ENCODE peak calls at places on chromosomes 12 and 14, in ten cellular contexts. P is GM12892, V is stomach, Y is transverse colon, T is prostate gland, J is endothelial cell of umbilical vein, Q is suprapubic skin, K is H1, L is sigmoid colon, I is HepG2. D is an unnamed sample.
A peak's percentile ranks its signal among the peaks of the same experiment; 100 is the strongest.

GRCh38 chr12:132593938-132594358 is 16.4 kb downstream of the LRCOL1 start:
- DNase-seq in J (peak; percentile 97), Y (peak; percentile 95), P (no peak), L (peak; percentile 95), Q (peak; percentile 90), V (peak; percentile 95), K (no peak), T (peak; percentile 95), I (peak; percentile 96), D (peak; percentile 88)

GRCh38 chr12:94481734-94482133 is 22.1 kb upstream of the CEP83 start:
- DNase-seq in K (no peak), V (no peak), I (no peak), T (no peak), Q (no peak), J (no peak), L (no peak), P (no peak), Y (no peak), D (no peak)

GRCh38 chr12:53298154-53298553 is 1.3 kb upstream of the MYG1 start:
- DNase-seq in Y (no peak), J (peak; percentile 42), K (no peak), Q (no peak), I (no peak), L (no peak), T (no peak), P (no peak), V (no peak), D (no peak)

GRCh38 chr12:45581112-45581511 is 148.4 kb upstream of the ARID2 start:
- DNase-seq in Q (no peak), Y (no peak), P (no peak), T (no peak), L (no peak), J (no peak), I (no peak), K (no peak), V (no peak), D (no peak)

GRCh38 chr14:52124791-52125661 is 56.2 kb upstream of the NID2 start:
- DNase-seq in J (peak; percentile 33), P (no peak), I (no peak), Q (no peak), Y (no peak), V (no peak), T (no peak), L (no peak), K (peak; percentile 19), D (no peak)

GRCh38 chr14:86505808-86506207 is 975.9 kb downstream of the FLRT2 start:
- DNase-seq in T (no peak), Q (no peak), P (no peak), Y (no peak), V (no peak), L (no peak), I (no peak), J (no peak), K (no peak), D (no peak)

GRCh38 chr12:121794532-121795028 is 1.1 kb upstream of the RHOF start:
- DNase-seq in I (no peak), J (no peak), Q (no peak), L (peak; percentile 83), Y (peak; percentile 46), K (no peak), P (peak; percentile 43), V (no peak), T (no peak), D (peak; percentile 89)

GRCh38 chr12:53217049-53217929 is 10.2 kb upstream of the ITGB7 start:
- DNase-seq in I (no peak), P (no peak), Q (no peak), K (no peak), Y (peak; percentile 83), V (peak; percentile 62), L (peak; percentile 81), J (no peak), T (no peak), D (peak; percentile 87)

GRCh38 chr14:100126401-100126800 is 33.0 kb downstream of the DEGS2 start:
- DNase-seq in Q (no peak), K (no peak), V (no peak), L (no peak), T (no peak), P (no peak), Y (no peak), I (no peak), J (no peak), D (no peak)

GRCh38 chr14:100123618-100124017 is 35.8 kb downstream of the DEGS2 start:
- DNase-seq in I (no peak), T (no peak), Q (no peak), J (no peak), V (no peak), K (no peak), P (no peak), L (no peak), Y (no peak), D (no peak)

GRCh38 chr14:100122481-100123215 is 36.8 kb downstream of the DEGS2 start:
- DNase-seq in V (no peak), L (no peak), J (no peak), Q (no peak), K (no peak), Y (no peak), T (no peak), P (no peak), I (no peak), D (no peak)

GRCh38 chr14:100121643-100122480 is 37.6 kb downstream of the DEGS2 start:
- DNase-seq in V (no peak), J (no peak), K (no peak), L (no peak), T (no peak), P (no peak), Y (no peak), Q (no peak), I (no peak), D (no peak)

DNA sequence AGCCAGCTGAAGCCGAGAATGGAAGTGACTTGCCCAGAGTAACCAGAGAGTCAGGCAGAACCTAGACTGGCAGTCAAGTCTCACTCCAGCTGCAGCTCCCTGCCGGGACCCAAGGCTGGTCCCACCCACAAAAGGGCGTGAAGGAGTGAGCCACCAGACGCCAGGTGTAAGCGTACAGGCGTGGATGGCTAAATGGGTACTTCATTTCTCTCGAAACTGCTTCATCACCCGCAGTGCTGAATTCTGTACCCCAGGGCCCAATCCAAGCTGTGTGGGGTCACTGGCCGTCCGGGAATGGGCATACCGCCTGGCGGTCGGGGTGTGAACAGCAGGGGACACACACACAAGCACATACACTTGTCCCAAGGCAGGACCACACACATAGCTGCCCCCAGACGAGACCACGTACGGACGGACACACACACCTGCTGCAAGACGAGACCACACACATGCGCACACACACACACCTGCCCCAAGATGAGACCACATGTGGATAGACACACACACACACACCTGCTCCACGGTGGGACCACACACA is 34.8 kb downstream of the DEGS2 start:
- DNase-seq in L (no peak), T (no peak), P (no peak), Y (no peak), Q (no peak), J (no peak), V (no peak), I (no peak), K (no peak), D (no peak)
- TF ChIP-seq POLR2A in L (no peak), T (no peak), P (no peak), Y (no peak), Q (no peak), J (no peak), V (no peak), I (no peak), K (no peak), D (no peak)

GRCh38 chr12:107778383-107779015 is 4.0 kb downstream of the ASCL4 start:
- DNase-seq in V (no peak), T (no peak), K (no peak), J (no peak), Q (no peak), L (no peak), I (peak; percentile 3), P (no peak), Y (peak; percentile 29), D (no peak)

GRCh38 chr12:107776171-107776570 is 1.7 kb downstream of the ASCL4 start:
- DNase-seq in L (no peak), K (no peak), T (peak; percentile 46), I (no peak), Y (no peak), V (peak; percentile 49), J (no peak), Q (no peak), P (no peak), D (no peak)

GRCh38 chr12:107774349-107775029 is at the start of gene ASCL4:
- DNase-seq in L (no peak), J (no peak), P (no peak), Y (no peak), T (no peak), V (no peak), I (no peak), Q (no peak), K (no peak), D (no peak)

GRCh38 chr12:107779077-107779840 is 4.8 kb downstream of the ASCL4 start:
- DNase-seq in Y (no peak), V (no peak), L (no peak), T (no peak), K (no peak), P (no peak), Q (no peak), J (no peak), I (no peak), D (no peak)

DNA sequence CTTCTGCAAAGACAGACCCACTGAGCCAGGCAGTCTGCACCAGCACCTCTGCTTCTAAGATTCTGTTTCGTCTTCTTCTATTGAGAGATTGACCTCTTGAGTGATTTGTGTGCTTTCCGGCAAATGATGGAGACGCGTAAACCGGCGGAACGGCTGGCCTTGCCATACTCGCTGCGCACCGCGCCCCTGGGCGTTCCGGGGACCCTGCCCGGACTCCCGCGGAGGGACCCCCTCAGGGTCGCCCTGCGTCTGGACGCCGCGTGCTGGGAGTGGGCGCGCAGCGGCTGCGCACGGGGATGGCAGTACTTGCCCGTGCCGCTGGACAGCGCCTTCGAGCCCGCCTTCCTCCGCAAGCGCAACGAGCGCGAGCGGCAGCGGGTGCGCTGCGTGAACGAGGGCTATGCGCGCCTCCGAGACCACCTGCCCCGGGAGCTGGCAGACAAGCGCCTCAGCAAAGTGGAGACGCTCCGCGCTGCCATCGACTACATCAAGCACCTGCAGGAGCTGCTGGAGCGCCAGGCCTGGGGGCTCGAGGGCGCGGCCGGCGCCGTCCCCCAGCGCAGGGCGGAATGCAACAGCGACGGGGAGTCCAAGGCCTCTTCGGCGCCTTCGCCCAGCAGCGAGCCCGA is 703 bp downstream of the ASCL4 start:
- DNase-seq in K (peak; percentile 62), I (no peak), V (peak; percentile 37), J (no peak), Q (no peak), Y (no peak), L (no peak), P (no peak), T (no peak), D (peak; percentile 76)
- TF ChIP-seq POLR2AphosphoS5 in K (no peak), I (no peak), V (no peak), J (no peak), Q (no peak), Y (no peak), L (no peak), P (no peak), T (no peak), D (no peak)

DNA sequence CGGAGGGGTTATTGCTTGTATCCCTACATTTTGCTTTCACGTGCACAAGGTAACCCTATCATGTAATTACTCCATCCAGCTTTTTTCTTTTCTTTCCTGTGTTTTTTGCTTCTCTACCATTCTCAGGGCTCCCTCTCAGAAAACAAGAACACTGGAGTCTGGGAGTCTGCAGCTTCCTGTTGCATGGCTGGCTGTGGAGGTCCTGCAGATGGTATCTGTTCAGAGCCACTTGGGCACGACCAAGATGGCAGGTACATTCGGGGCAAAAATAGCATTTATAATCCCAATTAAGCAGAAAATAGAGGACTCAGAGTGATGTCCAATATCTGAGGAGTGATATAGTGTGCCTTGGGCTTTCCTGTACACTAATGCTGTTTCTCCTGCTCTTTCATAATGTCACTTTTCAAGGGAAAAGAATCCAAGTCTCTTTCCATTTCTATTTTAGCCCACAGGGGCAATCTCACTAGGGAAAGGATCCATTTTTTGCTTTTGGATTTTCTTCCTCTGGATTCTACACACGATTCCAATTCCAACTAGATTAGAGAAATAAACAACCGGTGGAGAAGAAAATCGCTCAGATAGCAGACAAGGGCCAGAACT is 3.2 kb upstream of the NUMB start:
- DNase-seq in P (no peak), K (no peak), Y (no peak), T (no peak), J (peak; percentile 34), L (no peak), I (no peak), V (no peak), Q (no peak), D (no peak)
- TF ChIP-seq POLR2A in P (no peak), K (no peak), Y (no peak), T (no peak), J (no peak), L (no peak), I (no peak), V (no peak), Q (no peak), D (no peak)

GRCh38 chr12:108815875-108816594 is 41.3 kb downstream of the SSH1 start:
- DNase-seq in V (no peak), J (no peak), T (no peak), P (no peak), Q (no peak), Y (no peak), I (no peak), L (no peak), K (no peak), D (peak; percentile 59)
- TF ChIP-seq POLR2AphosphoS5 in V (no peak), J (no peak), T (no peak), P (no peak), Q (peak; percentile 33), Y (no peak), I (no peak), L (no peak), K (no peak), D (no peak)

D was measured in spleen.